ENCODE peak calls at places on chromosomes 7 and 10, in nine cellular contexts. R is tibial nerve, A is stomach, Z is body of pancreas, J is uterus, M is adrenal gland, C is Peyer's patch, V is transverse colon, T is HCT116. L is an unnamed sample.

GRCh38 chr10:14581553-14581952 is 193.1 kb downstream of the FAM107B start:
- DNase-seq in R (no peak), A (no peak), Z (no peak), J (no peak), M (no peak), C (no peak), V (no peak), T (no peak), L (no peak)

GRCh38 chr10:71292624-71293445 is 26.2 kb upstream of the SLC29A3 start:
- DNase-seq in R (no peak), A (no peak), Z (no peak), J (no peak), M (no peak), C (no peak), V (no peak), T (no peak), L (no peak)

GRCh38 chr10:93773120-93773519 is 15.4 kb downstream of the LGI1 start:
- DNase-seq in R (no peak), A (no peak), Z (no peak), J (no peak), M (no peak), C (no peak), V (no peak), T (no peak), L (no peak)

GRCh38 chr7:93198472-93198871 is 27.8 kb downstream of the HEPACAM2 start:
- DNase-seq in R (no peak), A (no peak), Z (no peak), J (no peak), M (no peak), C (no peak), V (no peak), T (no peak), L (no peak)

GRCh38 chr7:100472121-100472851 is 6.7 kb downstream of the TSC22D4 start:
- DNase-seq in R (no peak), A (no peak), Z (no peak), J (peak; percentile 32), M (no peak), C (no peak), V (peak; percentile 38), T (no peak), L (no peak)

GRCh38 chr10:3787001-3787400 is 2.0 kb upstream of the KLF6 start:
- DNase-seq in R (no peak), A (no peak), Z (no peak), J (no peak), M (peak; percentile 46), C (peak; percentile 34), V (no peak), T (no peak), L (no peak)

GRCh38 chr10:79310217-79310865 is 36.9 kb upstream of the PPIF start:
- DNase-seq in R (no peak), A (no peak), Z (no peak), J (no peak), M (no peak), C (no peak), V (no peak), T (no peak), L (no peak)

GRCh38 chr7:153886506-153887391 is 165.4 kb upstream of the DPP6 start:
- DNase-seq in R (no peak), A (no peak), Z (peak; percentile 34), J (peak; percentile 16), M (peak; percentile 74), C (no peak), V (no peak), T (no peak), L (no peak)

GRCh38 chr10:113735913-113736312 is 15.6 kb upstream of the PLEKHS1 start:
- DNase-seq in R (no peak), A (no peak), Z (peak; percentile 41), J (no peak), M (no peak), C (peak; percentile 67), V (no peak), T (no peak), L (no peak)

GRCh38 chr10:70354100-70354499 is 28.3 kb downstream of the LRRC20 start:
- DNase-seq in R (no peak), A (no peak), Z (no peak), J (no peak), M (no peak), C (no peak), V (no peak), T (no peak), L (no peak)

GRCh38 chr10:14860782-14861181 is 17.9 kb upstream of the SUV39H2 start:
- DNase-seq in R (no peak), A (peak; percentile 56), Z (peak; percentile 69), J (no peak), M (no peak), C (peak; percentile 76), V (peak; percentile 81), T (no peak), L (no peak)

GRCh38 chr10:3774814-3775670 is 10.0 kb downstream of the KLF6 start:
- DNase-seq in R (no peak), A (no peak), Z (no peak), J (peak; percentile 51), M (peak; percentile 49), C (peak; percentile 58), V (peak; percentile 47), T (peak; percentile 68), L (no peak)

GRCh38 chr7:50119815-50120637 is 27.0 kb upstream of the ZPBP start:
- DNase-seq in R (no peak), A (no peak), Z (no peak), J (no peak), M (no peak), C (no peak), V (no peak), T (no peak), L (no peak)

GRCh38 chr10:61586829-61587228 is 75.9 kb upstream of the CABCOCO1 start:
- DNase-seq in R (no peak), A (no peak), Z (no peak), J (no peak), M (no peak), C (no peak), V (no peak), T (no peak), L (no peak)

GRCh38 chr10:61589547-61590243 is 73.0 kb upstream of the CABCOCO1 start:
- DNase-seq in R (no peak), A (no peak), Z (no peak), J (no peak), M (no peak), C (no peak), V (no peak), T (no peak), L (no peak)

GRCh38 chr10:61594430-61594829 is 68.3 kb upstream of the CABCOCO1 start:
- DNase-seq in R (no peak), A (no peak), Z (no peak), J (no peak), M (no peak), C (no peak), V (no peak), T (no peak), L (no peak)

GRCh38 chr10:61588770-61589211 is 73.9 kb upstream of the CABCOCO1 start:
- DNase-seq in R (no peak), A (no peak), Z (no peak), J (no peak), M (no peak), C (no peak), V (no peak), T (no peak), L (no peak)

GRCh38 chr10:61592581-61592980 is 70.1 kb upstream of the CABCOCO1 start:
- DNase-seq in R (no peak), A (peak; percentile 25), Z (no peak), J (no peak), M (peak; percentile 58), C (no peak), V (no peak), T (peak; percentile 33), L (no peak)
- TF ChIP-seq CTCF in R (no peak), A (no peak), Z (no peak), J (no peak), M (peak; percentile 41), C (peak; percentile 34), V (no peak), T (peak; percentile 25), L (no peak)

DNA sequence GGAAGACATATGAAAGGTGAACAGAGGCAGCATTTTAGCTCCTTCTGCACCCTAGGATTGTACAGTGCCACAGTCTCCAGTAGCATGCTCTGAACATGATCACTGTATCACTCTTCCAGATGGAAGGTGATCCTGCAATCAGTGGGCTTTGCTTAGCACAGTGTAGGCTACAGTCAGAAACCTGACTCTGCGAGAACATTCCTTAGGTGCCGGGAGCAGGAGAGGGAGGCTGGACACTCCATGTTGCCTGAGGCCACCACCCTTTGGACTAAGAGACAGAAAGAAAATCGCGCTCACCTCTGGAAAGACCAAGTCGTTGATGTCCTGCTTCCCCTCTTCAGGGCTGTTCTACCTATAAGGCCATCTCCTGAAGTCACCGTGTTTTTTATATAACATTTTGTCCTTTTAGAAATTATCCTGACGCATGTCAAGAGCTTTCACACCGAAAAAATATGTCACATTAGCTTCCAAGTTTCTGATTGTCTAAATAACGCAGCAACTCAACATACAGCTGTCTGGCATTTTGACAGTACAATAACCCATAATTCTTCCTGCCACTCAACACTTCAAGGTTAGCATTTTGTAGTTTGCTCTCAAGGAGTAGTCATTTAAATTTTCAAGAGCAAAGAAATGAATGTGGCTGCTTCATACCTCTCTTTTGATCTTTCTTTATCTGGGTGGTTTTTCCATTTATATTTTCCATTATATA is 563.1 kb downstream of the LRMDA start:
- DNase-seq in R (no peak), A (no peak), Z (no peak), J (no peak), M (no peak), C (no peak), V (no peak), T (no peak), L (no peak)
- H3K4me3 ChIP-seq in R (no peak overlapping the region), A (no peak overlapping the region), Z (no peak overlapping the region), J (no peak overlapping the region), M (no peak overlapping the region), C (no peak overlapping the region), V (no peak overlapping the region), T (no peak overlapping the region), L (no peak overlapping the region)

GRCh38 chr10:74150151-74151056 is at the start of gene AP3M1:
- DNase-seq in R (peak; percentile 64), A (peak; percentile 85), Z (peak; percentile 89), J (peak; percentile 79), M (peak; percentile 92), C (peak; percentile 93), V (peak; percentile 84), T (no peak), L (peak; percentile 78)
- TF ChIP-seq POLR2A in R (no peak), A (no peak), Z (no peak), J (peak; percentile 72), M (no peak), C (peak; percentile 25), V (peak; percentile 28), T (peak; percentile 48), L (no peak)

DNA sequence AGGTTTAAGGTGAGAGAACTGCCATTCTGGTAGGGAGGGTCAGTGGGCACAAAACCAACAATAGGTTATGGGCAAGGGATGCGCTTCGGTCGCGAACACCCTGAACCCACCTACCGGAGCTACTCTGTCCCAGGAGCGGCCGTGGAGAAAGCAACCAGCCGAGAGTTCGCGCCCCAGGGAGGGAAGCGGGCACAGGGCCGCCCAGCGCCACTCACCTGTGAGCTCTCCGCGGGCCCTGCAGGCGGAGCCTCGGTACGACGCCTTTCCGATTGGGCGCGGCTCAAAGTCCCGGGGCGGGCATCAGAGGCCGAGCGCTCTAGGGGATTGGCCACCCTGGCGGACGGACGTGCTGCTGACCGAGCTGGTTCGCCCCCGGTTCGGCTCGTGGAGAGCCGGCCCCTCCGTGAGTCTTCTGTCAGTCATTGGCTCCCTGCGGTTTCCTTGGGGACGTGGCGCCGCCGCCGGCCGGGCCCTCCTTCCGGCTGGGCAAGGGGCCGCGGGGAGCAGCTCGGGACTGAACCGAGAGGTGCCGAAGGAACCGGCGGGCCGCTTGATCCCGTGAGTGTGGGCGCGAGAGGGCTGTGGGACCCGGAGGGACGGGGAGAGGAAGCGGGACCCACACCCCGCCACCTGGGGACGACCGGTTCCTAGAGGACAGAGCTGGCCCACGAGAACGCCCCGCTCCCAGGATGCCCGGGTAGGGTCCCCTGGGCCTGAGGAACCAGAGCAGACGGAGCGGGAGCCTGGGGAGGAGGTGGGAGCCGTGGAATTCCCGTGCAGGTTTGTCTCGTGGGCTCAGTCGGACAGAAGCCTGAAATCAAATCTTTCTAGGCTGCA is at the start of gene ENTPD7:
- DNase-seq in R (peak; percentile 79), A (peak; percentile 97), Z (peak; percentile 97), J (peak; percentile 92), M (peak; percentile 98), C (peak; percentile 98), V (peak; percentile 97), T (peak; percentile 95), L (peak; percentile 90)
- TF ChIP-seq CTCF in R (peak; percentile 75), A (peak; percentile 31), Z (peak; percentile 30), J (peak; percentile 62), M (peak; percentile 62), C (peak; percentile 60), V (peak; percentile 41), T (no peak), L (no peak)

L was measured in lower leg skin.